ENCODE peak calls at places on chromosome 14, in four cellular contexts. G is uterus, F is body of pancreas, J is IMR-90. A is an unnamed sample. For H3K36me3, the result is how much of the 10 kb centered on the place peaks cover.

GRCh38 chr14:81589381-81590065 is 55.9 kb upstream of the SEL1L start:
- DNase-seq in G (no peak), F (no peak), J (no peak), A (no peak)

GRCh38 chr14:24837280-24838046 is 203.5 kb upstream of the GZMB start:
- DNase-seq in G (no peak), F (no peak), J (peak), A (no peak)

GRCh38 chr14:93619176-93619793 is 169.0 kb downstream of the PRIMA1 start:
- DNase-seq in G (no peak), F (peak), J (peak), A (no peak)

GRCh38 chr14:72173038-72173720 is 240.9 kb downstream of the RGS6 start:
- DNase-seq in G (no peak), F (no peak), J (no peak), A (no peak)

GRCh38 chr14:95862243-95862642 is 14.4 kb upstream of the TUNAR start:
- DNase-seq in G (no peak), F (no peak), J (peak), A (no peak)

GRCh38 chr14:86782092-86782580 is 1210.8 kb downstream of the GALC start:
- DNase-seq in G (no peak), F (no peak), J (no peak), A (no peak)

GRCh38 chr14:104586832-104587620 is 7.5 kb downstream of the C14orf180 start:
- DNase-seq in G (no peak), F (no peak), J (no peak), A (no peak)

GRCh38 chr14:63840981-63841380 is 11.8 kb upstream of the SYNE2 start:
- DNase-seq in G (no peak), F (no peak), J (no peak), A (peak)

GRCh38 chr14:67515386-67516079 is 17.6 kb upstream of the PLEKHH1 start:
- DNase-seq in G (no peak), F (peak), J (no peak), A (peak)

GRCh38 chr14:25095784-25096390 is 45.9 kb upstream of the STXBP6 start:
- DNase-seq in G (no peak), F (no peak), J (no peak), A (no peak)

GRCh38 chr14:59306775-59307174 is 118.3 kb downstream of the DAAM1 start:
- DNase-seq in G (no peak), F (no peak), J (peak), A (no peak)

GRCh38 chr14:68135566-68135965 is 316.0 kb downstream of the RAD51B start:
- DNase-seq in G (no peak), F (no peak), J (peak), A (no peak)

GRCh38 chr14:71629765-71630502 is 302.3 kb upstream of the RGS6 start:
- DNase-seq in G (no peak), F (no peak), J (peak), A (no peak)

GRCh38 chr14:77041837-77042557 is 13.5 kb upstream of the IRF2BPL start:
- DNase-seq in G (peak), F (peak), J (peak), A (no peak)

GRCh38 chr14:51703787-51704186 is 52.1 kb downstream of the FRMD6 start:
- DNase-seq in G (no peak), F (no peak), J (no peak), A (no peak)

GRCh38 chr14:100531591-100532121 is 55.6 kb downstream of the BEGAIN start:
- DNase-seq in G (peak), F (no peak), J (no peak), A (peak)

GRCh38 chr14:65287264-65288131 is 125.0 kb upstream of the FUT8 start:
- DNase-seq in G (no peak), F (no peak), J (no peak), A (peak)

GRCh38 chr14:101070540-101071492 is 167.3 kb upstream of the RTL1 start:
- DNase-seq in G (no peak), F (peak), J (no peak), A (no peak)

GRCh38 chr14:31439554-31439953 is 17.8 kb downstream of the DTD2 start:
- DNase-seq in G (no peak), F (no peak), J (no peak), A (no peak)

GRCh38 chr14:104353921-104354701 is 215.7 kb downstream of the KIF26A start:
- DNase-seq in G (peak), F (no peak), J (no peak), A (no peak)

GRCh38 chr14:96512602-96513397 is 10.6 kb downstream of the PAPOLA start:
- DNase-seq in G (no peak), F (no peak), J (no peak), A (no peak)

GRCh38 chr14:95577067-95577800 is 42.4 kb downstream of the GLRX5 start:
- DNase-seq in G (no peak), F (no peak), J (no peak), A (no peak)

GRCh38 chr14:65833256-65833880 is 420.8 kb downstream of the FUT8 start:
- DNase-seq in G (no peak), F (no peak), J (no peak), A (no peak)

GRCh38 chr14:70905316-70905715 is 1.9 kb upstream of the PCNX1 start:
- DNase-seq in G (no peak), F (no peak), J (peak), A (no peak)

GRCh38 chr14:31090872-31091764 is 64.9 kb upstream of the STRN3 start:
- DNase-seq in G (peak), F (peak), J (peak), A (no peak)

GRCh38 chr14:23396781-23397407 is 11.2 kb downstream of the MYH6 start:
- DNase-seq in G (no peak), F (no peak), J (no peak), A (no peak)

GRCh38 chr14:56087824-56088571 is 30.2 kb upstream of the PELI2 start:
- DNase-seq in G (no peak), F (no peak), J (no peak), A (no peak)

GRCh38 chr14:104202259-104203070 is 64.1 kb downstream of the KIF26A start:
- DNase-seq in G (no peak), F (peak), J (no peak), A (no peak)

GRCh38 chr14:36204674-36205073 is 28.2 kb upstream of the PTCSC3 start:
- DNase-seq in G (no peak), F (no peak), J (no peak), A (no peak)

GRCh38 chr14:80316426-80316825 is 105.1 kb upstream of the DIO2 start:
- DNase-seq in G (no peak), F (no peak), J (peak), A (no peak)

GRCh38 chr14:71021347-71022014 is 114.2 kb downstream of the PCNX1 start:
- DNase-seq in G (no peak), F (no peak), J (peak), A (no peak)

GRCh38 chr14:74865156-74865555 is 10.8 kb downstream of the PROX2 start:
- DNase-seq in G (no peak), F (no peak), J (no peak), A (no peak)

GRCh38 chr14:95686935-95687334 is 709 bp downstream of the TCL1B start:
- DNase-seq in G (no peak), F (no peak), J (no peak), A (no peak)

GRCh38 chr14:65206448-65207096 is 104.3 kb upstream of the MAX start:
- DNase-seq in G (no peak), F (no peak), J (peak), A (no peak)

GRCh38 chr14:105841022-105842009 is 314.9 kb downstream of the TMEM121 start:
- DNase-seq in G (no peak), F (peak), J (no peak), A (no peak)

GRCh38 chr14:81264011-81264410 is 43.3 kb upstream of the GTF2A1 start:
- DNase-seq in G (no peak), F (no peak), J (no peak), A (no peak)

GRCh38 chr14:22386924-22387775 is 201.9 kb downstream of the DAD1 start:
- DNase-seq in G (peak), F (peak), J (peak), A (no peak)

GRCh38 chr14:94481468-94482131 is 5.6 kb upstream of the SERPINA9 start:
- DNase-seq in G (no peak), F (no peak), J (peak), A (no peak)

GRCh38 chr14:96627386-96627785 is 125.2 kb downstream of the PAPOLA start:
- DNase-seq in G (no peak), F (no peak), J (no peak), A (no peak)

GRCh38 chr14:32564591-32564990 is 235.5 kb downstream of the AKAP6 start:
- DNase-seq in G (no peak), F (no peak), J (peak), A (no peak)

GRCh38 chr14:32561520-32561919 is 232.4 kb downstream of the AKAP6 start:
- DNase-seq in G (no peak), F (no peak), J (peak), A (no peak)

GRCh38 chr14:32559595-32559994 is 230.5 kb downstream of the AKAP6 start:
- DNase-seq in G (no peak), F (no peak), J (no peak), A (no peak)

GRCh38 chr14:32559048-32559447 is 229.9 kb downstream of the AKAP6 start:
- DNase-seq in G (no peak), F (no peak), J (peak), A (no peak)

DNA sequence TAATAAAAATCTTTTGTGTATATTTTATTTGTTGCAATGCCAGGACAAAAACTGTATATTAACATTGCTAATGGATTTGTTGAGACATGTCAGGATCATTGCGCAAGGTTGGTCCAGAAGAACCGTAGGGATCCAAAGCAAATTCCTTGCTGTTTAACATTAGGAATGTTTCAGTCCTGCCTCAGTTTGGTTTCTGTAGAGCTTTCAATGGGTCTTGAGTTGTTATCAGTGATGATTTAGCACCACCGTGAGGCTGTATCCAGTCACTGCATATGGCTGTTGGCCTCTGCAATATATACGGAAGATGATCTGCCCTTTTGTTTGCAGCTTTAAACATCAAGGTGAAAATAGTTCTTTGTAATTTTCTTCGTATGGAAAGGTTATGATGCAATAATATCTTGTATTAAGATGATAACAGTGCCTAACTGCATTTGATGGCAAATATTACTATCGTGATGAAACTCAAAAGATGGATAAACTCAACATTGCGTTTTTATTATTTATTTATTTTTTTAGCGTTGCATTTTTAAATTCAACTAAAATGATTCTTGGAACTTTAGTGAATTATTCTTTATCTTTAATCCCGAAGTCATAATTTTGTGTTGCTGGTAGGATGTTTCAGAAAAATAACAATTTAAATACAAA is 231.2 kb downstream of the AKAP6 start:
- DNase-seq in G (peak), F (peak), J (peak), A (peak)
- H3K27ac ChIP-seq in G (no peak), F (no peak), J (no peak), A (no peak)

GRCh38 chr14:54981698-54982097 is 45.2 kb downstream of the WDHD1 start:
- DNase-seq in G (no peak), F (no peak), J (peak), A (no peak)
- H3K36me3 ChIP-seq in G (under half), F (under half), J (under half), A (under half)

GRCh38 chr14:39488600-39488999 is 56.4 kb upstream of the FBXO33 start:
- DNase-seq in G (no peak), F (no peak), J (peak), A (no peak)

GRCh38 chr14:39492267-39492666 is 60.0 kb upstream of the FBXO33 start:
- DNase-seq in G (no peak), F (no peak), J (peak), A (no peak)

DNA sequence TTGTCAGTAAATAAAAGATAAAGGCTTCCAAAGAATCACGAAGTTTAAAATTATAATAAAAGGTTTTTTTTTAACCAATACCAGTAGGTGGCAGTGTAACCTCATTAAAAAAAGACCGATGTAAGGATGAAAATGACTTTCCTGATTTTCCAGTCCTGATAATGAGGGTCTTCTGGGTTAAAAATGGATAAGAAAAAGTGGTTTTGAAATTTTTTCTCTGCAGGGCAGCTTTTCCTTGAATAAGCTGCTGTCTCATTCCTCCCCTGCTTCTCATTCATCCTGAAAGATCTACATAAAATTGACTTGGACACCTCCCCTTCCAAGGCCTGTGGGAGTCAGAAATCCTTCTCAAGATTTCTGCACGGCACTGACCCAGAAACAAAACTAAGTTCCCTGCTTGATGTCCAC is 58.9 kb upstream of the FBXO33 start:
- DNase-seq in G (no peak), F (no peak), J (peak), A (peak)
- H3K27ac ChIP-seq in G (peak), F (no peak), J (no peak), A (no peak)

GRCh38 chr14:52876806-52877205 is 74.0 kb downstream of the FERMT2 start:
- DNase-seq in G (no peak), F (no peak), J (no peak), A (no peak)
- H3K36me3 ChIP-seq in G (under half), F (under half), J (under half), A (under half)

GRCh38 chr14:34300330-34300729 is 161.7 kb downstream of the SPTSSA start:
- DNase-seq in G (no peak), F (no peak), J (no peak), A (no peak)
- H3K27ac ChIP-seq in G (no peak), F (no peak), J (no peak), A (no peak)

GRCh38 chr14:90305176-90305601 is 26.6 kb downstream of the NRDE2 start:
- DNase-seq in G (no peak), F (no peak), J (no peak), A (no peak)

GRCh38 chr14:90303382-90303943 is 28.3 kb downstream of the NRDE2 start:
- DNase-seq in G (no peak), F (no peak), J (no peak), A (no peak)

GRCh38 chr14:90302529-90303303 is 29.0 kb downstream of the NRDE2 start:
- DNase-seq in G (no peak), F (no peak), J (no peak), A (no peak)

DNA sequence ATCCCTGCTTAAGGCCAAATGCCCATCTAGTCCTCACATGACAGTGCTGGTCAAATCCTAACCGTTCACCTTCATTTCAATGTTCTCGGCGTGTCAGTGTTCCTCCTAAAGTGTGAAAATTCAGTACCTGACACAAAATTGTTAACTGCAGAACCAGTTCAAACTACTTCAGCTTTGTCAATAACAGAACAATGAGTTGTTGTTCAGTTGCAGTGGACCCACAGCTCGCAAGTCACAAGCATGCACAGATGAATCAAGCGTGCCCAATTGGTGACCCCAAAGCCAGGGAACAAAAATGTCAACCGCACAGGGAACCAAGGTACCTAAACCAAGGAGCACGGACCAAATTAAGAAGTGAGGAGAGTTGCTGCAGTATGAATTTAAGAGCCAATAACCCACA is 23.2 kb downstream of the NRDE2 start:
- DNase-seq in G (no peak), F (no peak), J (no peak), A (no peak)
- H3K36me3 ChIP-seq in G (under half), F (under half), J (under half), A (under half)

GRCh38 chr14:69318241-69318640 is 58.3 kb downstream of the GALNT16 start:
- DNase-seq in G (no peak), F (no peak), J (peak), A (no peak)

GRCh38 chr14:69317780-69318179 is 57.8 kb downstream of the GALNT16 start:
- DNase-seq in G (peak), F (no peak), J (no peak), A (no peak)

GRCh38 chr14:69318901-69319475 is 59.0 kb downstream of the GALNT16 start:
- DNase-seq in G (no peak), F (no peak), J (no peak), A (no peak)

GRCh38 chr14:69316449-69317391 is 56.8 kb downstream of the GALNT16 start:
- DNase-seq in G (peak), F (no peak), J (peak), A (no peak)

GRCh38 chr14:69317392-69317755 is 57.4 kb downstream of the GALNT16 start:
- DNase-seq in G (no peak), F (no peak), J (no peak), A (no peak)
- H3K27ac ChIP-seq in G (peak), F (no peak), J (peak), A (no peak)

GRCh38 chr14:102954081-102954789 is 31.8 kb downstream of the AMN start:
- DNase-seq in G (no peak), F (no peak), J (no peak), A (no peak)

GRCh38 chr14:102953100-102953499 is 30.6 kb downstream of the AMN start:
- DNase-seq in G (no peak), F (no peak), J (no peak), A (no peak)

GRCh38 chr14:102951034-102951433 is 28.6 kb downstream of the AMN start:
- DNase-seq in G (peak), F (no peak), J (no peak), A (no peak)

GRCh38 chr14:102951799-102952198 is 29.3 kb downstream of the AMN start:
- DNase-seq in G (no peak), F (no peak), J (peak), A (no peak)

GRCh38 chr14:102952276-102952675 is 29.8 kb downstream of the AMN start:
- DNase-seq in G (no peak), F (no peak), J (no peak), A (no peak)
- H3K36me3 ChIP-seq in G (under half), F (under half), J (half or more), A (under half)

DNA sequence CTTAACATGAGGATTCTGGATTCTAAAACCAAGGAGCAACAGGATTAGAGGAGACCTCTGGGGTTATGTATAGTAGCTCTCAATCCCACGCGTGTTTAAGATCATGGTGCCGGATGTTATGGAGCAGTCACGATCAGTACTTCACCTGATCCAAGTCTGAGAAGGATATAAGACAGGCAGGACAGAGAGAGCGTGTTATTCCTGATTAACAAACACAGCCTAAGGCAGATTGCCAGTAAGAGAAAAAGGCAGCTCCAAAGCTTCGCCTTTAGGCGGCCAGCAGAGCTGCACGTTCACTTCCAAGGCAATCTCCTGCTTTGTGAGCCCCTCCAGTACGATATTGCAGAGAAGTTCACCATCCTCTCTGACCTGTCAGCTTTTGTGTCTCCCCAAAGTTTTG is 5.5 kb downstream of the SETD3 start:
- DNase-seq in G (no peak), F (no peak), J (no peak), A (no peak)
- H3K27ac ChIP-seq in G (no peak), F (no peak), J (no peak), A (no peak)

DNA sequence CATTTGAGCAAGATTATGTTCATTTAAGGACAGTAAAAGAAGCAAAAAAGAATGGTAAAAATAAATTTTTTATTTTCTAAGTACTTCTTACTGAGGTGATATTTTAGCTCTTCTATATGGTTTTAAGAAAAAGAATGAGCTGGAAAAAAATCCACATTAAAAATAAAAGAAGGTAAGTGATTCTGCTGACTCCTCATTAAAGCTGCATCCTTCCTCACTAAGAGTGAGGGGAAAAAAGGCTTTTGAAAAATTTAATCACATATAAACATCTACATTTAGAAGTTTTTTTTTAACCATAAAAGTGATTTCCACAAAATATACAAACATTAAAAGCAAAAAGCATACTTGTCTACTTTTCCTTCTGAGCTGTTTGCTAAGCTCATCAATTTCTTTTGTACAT is 28.3 kb upstream of the FBLN5 start:
- DNase-seq in G (no peak), F (no peak), J (no peak), A (no peak)
- H3K36me3 ChIP-seq in G (under half), F (under half), J (under half), A (under half)